ENCODE peak calls at places on chromosomes 5 and 9, in four cellular contexts. One of them, this sample, is unnamed.

GRCh38 chr5:109141499-109142200 is 268.1 kb downstream of the PJA2 start:
- DNase-seq in GM12864: no peak
- DNase-seq in nephron progenitor cell: no peak
- DNase-seq in psoas muscle: no peak
- DNase-seq in this sample: no peak

GRCh38 chr9:130140701-130141100 is 31.5 kb upstream of the NCS1 start:
- DNase-seq in GM12864: no peak
- DNase-seq in nephron progenitor cell: no peak
- DNase-seq in psoas muscle: no peak
- DNase-seq in this sample: no peak

GRCh38 chr5:127858116-127858784 is 155.1 kb downstream of the CCDC192 start:
- DNase-seq in GM12864: no peak
- DNase-seq in nephron progenitor cell: no peak
- DNase-seq in psoas muscle: no peak
- DNase-seq in this sample: no peak

GRCh38 chr9:83715794-83716193 is 8.0 kb upstream of the UBQLN1 start:
- DNase-seq in GM12864: no peak
- DNase-seq in nephron progenitor cell: no peak
- DNase-seq in psoas muscle: no peak
- DNase-seq in this sample: no peak

GRCh38 chr9:34513567-34514214 is 9.1 kb downstream of the ENHO start:
- DNase-seq in GM12864: no peak
- DNase-seq in nephron progenitor cell: peak; percentile 46
- DNase-seq in psoas muscle: no peak
- DNase-seq in this sample: no peak

GRCh38 chr9:123757547-123757946 is 172.4 kb downstream of the DENND1A start:
- DNase-seq in GM12864: no peak
- DNase-seq in nephron progenitor cell: no peak
- DNase-seq in psoas muscle: no peak
- DNase-seq in this sample: no peak

GRCh38 chr5:112183103-112183634 is 235.9 kb downstream of the EPB41L4A start:
- DNase-seq in GM12864: no peak
- DNase-seq in nephron progenitor cell: peak; percentile 22
- DNase-seq in psoas muscle: no peak
- DNase-seq in this sample: no peak

GRCh38 chr5:64635056-64635686 is 55.1 kb upstream of the SHISAL2B start:
- DNase-seq in GM12864: peak; percentile 0
- DNase-seq in nephron progenitor cell: no peak
- DNase-seq in psoas muscle: no peak
- DNase-seq in this sample: no peak

GRCh38 chr5:170848033-170848432 is 13.8 kb upstream of the RANBP17 start:
- DNase-seq in GM12864: no peak
- DNase-seq in nephron progenitor cell: no peak
- DNase-seq in psoas muscle: no peak
- DNase-seq in this sample: peak; percentile 38

GRCh38 chr9:92740969-92741368 is 23.7 kb downstream of the BICD2 start:
- DNase-seq in GM12864: no peak
- DNase-seq in nephron progenitor cell: no peak
- DNase-seq in psoas muscle: no peak
- DNase-seq in this sample: no peak

GRCh38 chr9:78954286-78954685 is 617.5 kb upstream of the TLE4 start:
- DNase-seq in GM12864: no peak
- DNase-seq in nephron progenitor cell: peak; percentile 3
- DNase-seq in psoas muscle: no peak
- DNase-seq in this sample: no peak

GRCh38 chr9:92669527-92669889 is 423 bp downstream of the IPPK start:
- DNase-seq in GM12864: no peak
- DNase-seq in nephron progenitor cell: peak; percentile 56
- DNase-seq in psoas muscle: peak; percentile 35
- DNase-seq in this sample: peak; percentile 50

GRCh38 chr9:14348241-14349140 is 34.5 kb upstream of the NFIB start:
- DNase-seq in GM12864: no peak
- DNase-seq in nephron progenitor cell: peak; percentile 30
- DNase-seq in psoas muscle: peak; percentile 43
- DNase-seq in this sample: no peak

GRCh38 chr9:69085523-69086283 is 50.2 kb downstream of the FXN start:
- DNase-seq in GM12864: no peak
- DNase-seq in nephron progenitor cell: no peak
- DNase-seq in psoas muscle: no peak
- DNase-seq in this sample: no peak

GRCh38 chr5:176844706-176845391 is 34.5 kb downstream of the UNC5A start:
- DNase-seq in GM12864: no peak
- DNase-seq in nephron progenitor cell: no peak
- DNase-seq in psoas muscle: no peak
- DNase-seq in this sample: no peak

GRCh38 chr9:94169978-94170377 is 85.7 kb downstream of the PTPDC1 start:
- DNase-seq in GM12864: no peak
- DNase-seq in nephron progenitor cell: no peak
- DNase-seq in psoas muscle: no peak
- DNase-seq in this sample: no peak

GRCh38 chr5:172901012-172901780 is 58.0 kb upstream of the RPL26L1 start:
- DNase-seq in GM12864: no peak
- DNase-seq in nephron progenitor cell: peak; percentile 51
- DNase-seq in psoas muscle: peak; percentile 72
- DNase-seq in this sample: no peak

GRCh38 chr5:17151686-17152085 is 65.7 kb upstream of the BASP1 start:
- DNase-seq in GM12864: no peak
- DNase-seq in nephron progenitor cell: peak; percentile 9
- DNase-seq in psoas muscle: no peak
- DNase-seq in this sample: no peak

GRCh38 chr9:101727621-101728524 is 10.6 kb downstream of the GRIN3A start:
- DNase-seq in GM12864: peak; percentile 1
- DNase-seq in nephron progenitor cell: peak; percentile 28
- DNase-seq in psoas muscle: no peak
- DNase-seq in this sample: no peak

GRCh38 chr5:76791461-76791860 is 27.4 kb upstream of the F2RL1 start:
- DNase-seq in GM12864: no peak
- DNase-seq in nephron progenitor cell: no peak
- DNase-seq in psoas muscle: no peak
- DNase-seq in this sample: no peak

GRCh38 chr9:131045300-131046092 is 36.5 kb downstream of the LAMC3 start:
- DNase-seq in GM12864: no peak
- DNase-seq in nephron progenitor cell: no peak
- DNase-seq in psoas muscle: no peak
- DNase-seq in this sample: peak; percentile 62

GRCh38 chr5:32027717-32028321 is 146.3 kb downstream of the GOLPH3 start:
- DNase-seq in GM12864: no peak
- DNase-seq in nephron progenitor cell: no peak
- DNase-seq in psoas muscle: peak; percentile 60
- DNase-seq in this sample: peak; percentile 53

GRCh38 chr5:166746506-166746905 is 1544.9 kb upstream of the WWC1 start:
- DNase-seq in GM12864: no peak
- DNase-seq in nephron progenitor cell: no peak
- DNase-seq in psoas muscle: no peak
- DNase-seq in this sample: no peak

GRCh38 chr5:133698646-133699526 is 86.5 kb upstream of the FSTL4 start:
- DNase-seq in GM12864: peak; percentile 41
- DNase-seq in nephron progenitor cell: no peak
- DNase-seq in psoas muscle: no peak
- DNase-seq in this sample: no peak

GRCh38 chr5:107154598-107154997 is 516.1 kb downstream of the EFNA5 start:
- DNase-seq in GM12864: no peak
- DNase-seq in nephron progenitor cell: no peak
- DNase-seq in psoas muscle: no peak
- DNase-seq in this sample: no peak

GRCh38 chr5:167339205-167339604 is 952.2 kb upstream of the WWC1 start:
- DNase-seq in GM12864: no peak
- DNase-seq in nephron progenitor cell: no peak
- DNase-seq in psoas muscle: no peak
- DNase-seq in this sample: no peak

GRCh38 chr5:160547061-160547460 is 125.4 kb downstream of the PTTG1 start:
- DNase-seq in GM12864: no peak
- DNase-seq in nephron progenitor cell: no peak
- DNase-seq in psoas muscle: no peak
- DNase-seq in this sample: no peak

GRCh38 chr5:123452401-123452800 is 29.2 kb upstream of the CEP120 start:
- DNase-seq in GM12864: no peak
- DNase-seq in nephron progenitor cell: no peak
- DNase-seq in psoas muscle: no peak
- DNase-seq in this sample: no peak

GRCh38 chr5:121758640-121759039 is 93.0 kb upstream of the FTMT start:
- DNase-seq in GM12864: no peak
- DNase-seq in nephron progenitor cell: no peak
- DNase-seq in psoas muscle: no peak
- DNase-seq in this sample: no peak

GRCh38 chr5:591746-592145 is 20.4 kb upstream of the CEP72 start:
- DNase-seq in GM12864: no peak
- DNase-seq in nephron progenitor cell: no peak
- DNase-seq in psoas muscle: no peak
- DNase-seq in this sample: no peak

GRCh38 chr5:167888395-167888794 is 403.1 kb upstream of the WWC1 start:
- DNase-seq in GM12864: no peak
- DNase-seq in nephron progenitor cell: no peak
- DNase-seq in psoas muscle: no peak
- DNase-seq in this sample: no peak

GRCh38 chr5:138737494-138738265 is 15.5 kb upstream of the CTNNA1 start:
- DNase-seq in GM12864: no peak
- DNase-seq in nephron progenitor cell: no peak
- DNase-seq in psoas muscle: no peak
- DNase-seq in this sample: no peak
- TF ChIP-seq CTCF in GM12864: no peak
- TF ChIP-seq CTCF in nephron progenitor cell: no peak
- TF ChIP-seq CTCF in psoas muscle: no peak
- TF ChIP-seq CTCF in this sample: no peak

GRCh38 chr5:141850786-141851185 is 27.4 kb downstream of the PCDH1 start:
- DNase-seq in GM12864: no peak
- DNase-seq in nephron progenitor cell: no peak
- DNase-seq in psoas muscle: no peak
- DNase-seq in this sample: no peak

GRCh38 chr5:141851195-141851874 is 26.9 kb downstream of the PCDH1 start:
- DNase-seq in GM12864: no peak
- DNase-seq in nephron progenitor cell: no peak
- DNase-seq in psoas muscle: no peak
- DNase-seq in this sample: no peak

GRCh38 chr5:141850183-141850768 is 27.9 kb downstream of the PCDH1 start:
- DNase-seq in GM12864: no peak
- DNase-seq in nephron progenitor cell: no peak
- DNase-seq in psoas muscle: no peak
- DNase-seq in this sample: no peak

GRCh38 chr5:141848771-141849370 is 29.3 kb downstream of the PCDH1 start:
- DNase-seq in GM12864: no peak
- DNase-seq in nephron progenitor cell: no peak
- DNase-seq in psoas muscle: peak; percentile 40
- DNase-seq in this sample: peak; percentile 84

GRCh38 chr5:141849371-141850182 is 28.6 kb downstream of the PCDH1 start:
- DNase-seq in GM12864: no peak
- DNase-seq in nephron progenitor cell: peak; percentile 83
- DNase-seq in psoas muscle: peak; percentile 83
- DNase-seq in this sample: peak; percentile 92
- TF ChIP-seq CTCF in GM12864: no peak
- TF ChIP-seq CTCF in nephron progenitor cell: no peak
- TF ChIP-seq CTCF in psoas muscle: no peak
- TF ChIP-seq CTCF in this sample: no peak

GRCh38 chr9:97512966-97513560 is 11.6 kb downstream of the TMOD1 start:
- DNase-seq in GM12864: no peak
- DNase-seq in nephron progenitor cell: no peak
- DNase-seq in psoas muscle: no peak
- DNase-seq in this sample: no peak
- TF ChIP-seq CTCF in GM12864: no peak
- TF ChIP-seq CTCF in nephron progenitor cell: no peak
- TF ChIP-seq CTCF in psoas muscle: no peak
- TF ChIP-seq CTCF in this sample: no peak

DNA sequence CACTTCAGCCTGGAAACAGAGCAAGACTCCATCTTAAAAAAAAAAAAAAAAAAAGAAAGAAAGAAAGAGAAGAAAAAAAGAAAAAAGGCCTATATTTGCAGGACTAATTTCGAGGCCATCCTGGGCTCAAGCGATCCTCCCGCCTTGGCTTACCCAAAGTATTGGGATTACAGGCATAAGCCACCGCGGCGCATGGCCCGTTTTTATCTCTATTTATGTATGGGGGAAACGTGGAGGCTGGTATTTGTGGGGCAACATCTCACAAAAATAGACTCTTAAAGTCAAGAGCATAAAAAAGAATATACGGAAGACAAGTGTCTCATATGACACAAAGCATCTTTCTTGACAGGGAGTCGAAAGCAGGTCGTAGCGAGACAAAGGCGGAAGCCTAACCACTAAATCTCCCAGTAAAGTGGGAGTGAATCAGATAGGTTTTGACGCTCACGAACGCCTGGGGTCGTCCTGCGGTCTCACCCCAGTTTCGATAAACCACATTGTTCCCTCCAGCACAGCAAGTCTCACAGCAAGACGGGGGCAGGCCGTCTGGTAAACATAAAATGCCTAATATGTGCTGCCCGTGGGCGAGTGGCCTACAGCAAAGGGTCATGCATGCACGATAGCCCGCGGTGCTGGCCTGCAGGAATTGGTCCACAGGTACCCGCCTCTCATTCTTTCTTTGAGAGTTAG is 1.8 kb upstream of the TRIM41 start:
- DNase-seq in GM12864: no peak
- DNase-seq in nephron progenitor cell: no peak
- DNase-seq in psoas muscle: no peak
- DNase-seq in this sample: no peak
- TF ChIP-seq CTCF in GM12864: no peak
- TF ChIP-seq CTCF in nephron progenitor cell: no peak
- TF ChIP-seq CTCF in psoas muscle: no peak
- TF ChIP-seq CTCF in this sample: no peak

GRCh38 chr5:1844708-1845436 is 37.9 kb downstream of the IRX4 start:
- DNase-seq in GM12864: no peak
- DNase-seq in nephron progenitor cell: no peak
- DNase-seq in psoas muscle: no peak
- DNase-seq in this sample: no peak

GRCh38 chr5:1847056-1847455 is 35.7 kb downstream of the IRX4 start:
- DNase-seq in GM12864: no peak
- DNase-seq in nephron progenitor cell: no peak
- DNase-seq in psoas muscle: no peak
- DNase-seq in this sample: no peak

GRCh38 chr5:1846583-1846982 is 36.1 kb downstream of the IRX4 start:
- DNase-seq in GM12864: no peak
- DNase-seq in nephron progenitor cell: no peak
- DNase-seq in psoas muscle: no peak
- DNase-seq in this sample: no peak

GRCh38 chr5:1847611-1848010 is 35.1 kb downstream of the IRX4 start:
- DNase-seq in GM12864: no peak
- DNase-seq in nephron progenitor cell: no peak
- DNase-seq in psoas muscle: no peak
- DNase-seq in this sample: no peak

DNA sequence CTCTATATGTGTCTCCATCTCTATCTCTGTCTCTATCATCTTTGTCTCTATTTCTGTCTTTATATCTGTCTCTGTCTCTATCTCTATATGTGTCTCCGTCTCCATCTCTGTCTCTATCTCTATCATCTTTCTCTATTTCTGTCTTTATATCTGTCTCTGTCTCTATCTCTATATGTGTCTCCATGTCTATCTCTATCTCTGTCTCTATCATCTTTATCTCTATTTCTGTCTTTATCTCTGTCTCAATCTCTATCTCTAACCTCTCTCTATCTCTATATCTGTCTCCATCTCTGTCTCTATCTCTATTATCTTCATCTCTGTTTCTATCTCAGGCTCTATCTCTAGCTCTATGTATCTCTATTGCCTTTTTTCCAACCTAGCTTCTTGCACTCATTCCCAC is 37.0 kb downstream of the IRX4 start:
- DNase-seq in GM12864: no peak
- DNase-seq in nephron progenitor cell: no peak
- DNase-seq in psoas muscle: no peak
- DNase-seq in this sample: no peak
- TF ChIP-seq CTCF in GM12864: no peak
- TF ChIP-seq CTCF in nephron progenitor cell: no peak
- TF ChIP-seq CTCF in psoas muscle: no peak
- TF ChIP-seq CTCF in this sample: no peak

This sample was measured in left lung.